ENCODE peak calls at places on chromosomes 13 and 19, in ten cellular contexts. One of them, this sample, is unnamed.

GRCh38 chr13:34300559-34300958 is 482.6 kb downstream of the RFC3 start:
- DNase-seq in stomach: no peak
- DNase-seq in body of pancreas: no peak
- DNase-seq in suprapubic skin: no peak
- DNase-seq in ovary: no peak
- DNase-seq in heart left ventricle: no peak
- DNase-seq in A549: peak
- DNase-seq in Peyer's patch: no peak
- DNase-seq in uterus: no peak
- DNase-seq in tibial nerve: no peak
- DNase-seq in this sample: no peak

GRCh38 chr13:36339600-36340155 is 6.5 kb downstream of the SPART start:
- DNase-seq in Peyer's patch: no peak
- DNase-seq in uterus: no peak
- DNase-seq in tibial nerve: no peak
- DNase-seq in body of pancreas: no peak
- DNase-seq in stomach: no peak
- DNase-seq in A549: no peak
- DNase-seq in ovary: no peak
- DNase-seq in heart left ventricle: no peak
- DNase-seq in suprapubic skin: no peak
- DNase-seq in this sample: no peak

GRCh38 chr19:12987190-12987589 is 8.1 kb upstream of the NFIX start:
- DNase-seq in suprapubic skin: no peak
- DNase-seq in tibial nerve: no peak
- DNase-seq in uterus: no peak
- DNase-seq in stomach: no peak
- DNase-seq in heart left ventricle: no peak
- DNase-seq in body of pancreas: no peak
- DNase-seq in A549: no peak
- DNase-seq in ovary: no peak
- DNase-seq in Peyer's patch: no peak
- DNase-seq in this sample: no peak

GRCh38 chr19:1045247-1045603 is 5.3 kb downstream of the ABCA7 start:
- DNase-seq in Peyer's patch: peak
- DNase-seq in A549: peak
- DNase-seq in uterus: no peak
- DNase-seq in suprapubic skin: no peak
- DNase-seq in stomach: peak
- DNase-seq in heart left ventricle: no peak
- DNase-seq in tibial nerve: no peak
- DNase-seq in ovary: no peak
- DNase-seq in body of pancreas: no peak
- DNase-seq in this sample: no peak

GRCh38 chr19:3699071-3699740 is 1.1 kb downstream of the PIP5K1C start:
- DNase-seq in heart left ventricle: peak
- DNase-seq in A549: no peak
- DNase-seq in stomach: no peak
- DNase-seq in suprapubic skin: no peak
- DNase-seq in Peyer's patch: no peak
- DNase-seq in ovary: peak
- DNase-seq in body of pancreas: peak
- DNase-seq in uterus: peak
- DNase-seq in tibial nerve: peak
- DNase-seq in this sample: peak

GRCh38 chr13:24005711-24006281 is 108.5 kb upstream of the C1QTNF9B start:
- DNase-seq in stomach: no peak
- DNase-seq in body of pancreas: no peak
- DNase-seq in heart left ventricle: no peak
- DNase-seq in tibial nerve: no peak
- DNase-seq in suprapubic skin: no peak
- DNase-seq in uterus: no peak
- DNase-seq in Peyer's patch: no peak
- DNase-seq in A549: no peak
- DNase-seq in ovary: no peak
- DNase-seq in this sample: no peak

GRCh38 chr19:45404557-45405434 is at the start of gene PPP1R13L:
- DNase-seq in Peyer's patch: peak
- DNase-seq in A549: peak
- DNase-seq in stomach: peak
- DNase-seq in suprapubic skin: peak
- DNase-seq in uterus: peak
- DNase-seq in body of pancreas: peak
- DNase-seq in tibial nerve: no peak
- DNase-seq in ovary: peak
- DNase-seq in heart left ventricle: peak
- DNase-seq in this sample: peak

GRCh38 chr19:1254081-1254527 is 5.7 kb downstream of the MIDN start:
- DNase-seq in tibial nerve: no peak
- DNase-seq in body of pancreas: peak
- DNase-seq in ovary: no peak
- DNase-seq in Peyer's patch: peak
- DNase-seq in stomach: no peak
- DNase-seq in heart left ventricle: peak
- DNase-seq in uterus: peak
- DNase-seq in suprapubic skin: no peak
- DNase-seq in A549: no peak
- DNase-seq in this sample: peak

GRCh38 chr13:57716295-57716694 is 84.8 kb downstream of the PCDH17 start:
- DNase-seq in stomach: no peak
- DNase-seq in ovary: no peak
- DNase-seq in heart left ventricle: no peak
- DNase-seq in A549: no peak
- DNase-seq in body of pancreas: no peak
- DNase-seq in suprapubic skin: no peak
- DNase-seq in tibial nerve: no peak
- DNase-seq in Peyer's patch: no peak
- DNase-seq in uterus: no peak
- DNase-seq in this sample: no peak

GRCh38 chr19:12513531-12514061 is 29.0 kb upstream of the ZNF709 start:
- DNase-seq in uterus: peak
- DNase-seq in A549: no peak
- DNase-seq in ovary: peak
- DNase-seq in stomach: no peak
- DNase-seq in Peyer's patch: no peak
- DNase-seq in tibial nerve: no peak
- DNase-seq in heart left ventricle: peak
- DNase-seq in suprapubic skin: no peak
- DNase-seq in body of pancreas: peak
- DNase-seq in this sample: no peak

GRCh38 chr13:65453982-65454381 is 1776.2 kb downstream of the PCDH9 start:
- DNase-seq in stomach: no peak
- DNase-seq in ovary: no peak
- DNase-seq in body of pancreas: no peak
- DNase-seq in suprapubic skin: no peak
- DNase-seq in Peyer's patch: no peak
- DNase-seq in tibial nerve: no peak
- DNase-seq in heart left ventricle: no peak
- DNase-seq in A549: no peak
- DNase-seq in uterus: no peak
- DNase-seq in this sample: no peak

GRCh38 chr13:55602784-55603183 is 1537.9 kb upstream of the PRR20A start:
- DNase-seq in uterus: no peak
- DNase-seq in Peyer's patch: no peak
- DNase-seq in suprapubic skin: no peak
- DNase-seq in heart left ventricle: no peak
- DNase-seq in body of pancreas: no peak
- DNase-seq in tibial nerve: no peak
- DNase-seq in ovary: no peak
- DNase-seq in stomach: no peak
- DNase-seq in A549: no peak
- DNase-seq in this sample: no peak
- H3K27ac ChIP-seq in uterus: no peak
- H3K27ac ChIP-seq in Peyer's patch: no peak
- H3K27ac ChIP-seq in suprapubic skin: no peak
- H3K27ac ChIP-seq in heart left ventricle: no peak
- H3K27ac ChIP-seq in body of pancreas: no peak
- H3K27ac ChIP-seq in tibial nerve: no peak
- H3K27ac ChIP-seq in ovary: no peak
- H3K27ac ChIP-seq in stomach: no peak
- H3K27ac ChIP-seq in A549: no peak
- H3K27ac ChIP-seq in this sample: no peak

DNA sequence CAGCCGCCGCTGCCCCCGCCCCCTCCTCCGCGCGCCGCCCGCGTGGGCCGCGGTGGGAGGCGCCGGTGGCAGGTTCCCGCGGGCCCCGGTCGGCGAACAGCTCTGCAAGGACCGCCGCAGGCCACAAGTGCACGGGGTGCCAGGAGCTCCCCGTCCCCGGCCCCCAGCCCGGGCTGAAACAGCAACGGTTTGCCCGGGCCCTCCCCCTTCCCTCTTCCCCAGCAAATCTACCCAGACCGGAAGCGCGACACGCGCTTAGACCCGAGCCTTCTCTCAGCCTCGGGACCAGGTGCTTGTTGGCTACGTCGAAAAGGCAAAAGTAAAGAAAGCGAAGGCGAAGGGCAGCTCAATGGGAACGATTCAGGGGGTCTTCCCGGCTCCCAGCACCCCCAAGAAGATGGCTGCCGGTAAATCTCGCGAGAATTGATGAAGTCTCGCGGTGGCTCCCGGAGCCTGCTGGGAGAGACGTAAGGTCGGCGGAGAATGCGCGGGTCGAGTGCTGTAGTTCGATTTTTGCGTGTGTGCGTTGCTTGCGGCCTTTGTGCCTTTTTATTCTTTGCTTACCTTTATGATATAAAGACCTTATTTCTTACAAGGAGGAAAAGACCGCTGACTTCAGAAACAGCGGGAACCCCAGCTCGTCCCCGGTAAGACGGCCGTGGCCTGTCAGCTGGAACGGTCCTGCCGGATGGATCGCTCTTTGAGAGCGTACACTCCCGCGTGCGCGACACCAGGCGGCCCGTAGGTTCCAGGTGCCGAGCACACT is at the start of gene RBM26:
- DNase-seq in body of pancreas: peak
- DNase-seq in Peyer's patch: peak
- DNase-seq in tibial nerve: peak
- DNase-seq in stomach: peak
- DNase-seq in A549: peak
- DNase-seq in ovary: peak
- DNase-seq in heart left ventricle: peak
- DNase-seq in uterus: peak
- DNase-seq in suprapubic skin: peak
- DNase-seq in this sample: peak
- TF ChIP-seq POLR2A in body of pancreas: peak
- TF ChIP-seq POLR2A in Peyer's patch: no peak
- TF ChIP-seq POLR2A in tibial nerve: peak
- TF ChIP-seq POLR2A in stomach: no peak
- TF ChIP-seq POLR2A in A549: peak
- TF ChIP-seq POLR2A in ovary: peak
- TF ChIP-seq POLR2A in heart left ventricle: peak
- TF ChIP-seq POLR2A in uterus: peak
- TF ChIP-seq POLR2A in suprapubic skin: no peak
- TF ChIP-seq POLR2A in this sample: peak

GRCh38 chr13:50219743-50220142 is 204.5 kb downstream of the KCNRG start:
- DNase-seq in body of pancreas: no peak
- DNase-seq in heart left ventricle: no peak
- DNase-seq in uterus: no peak
- DNase-seq in A549: no peak
- DNase-seq in ovary: no peak
- DNase-seq in suprapubic skin: no peak
- DNase-seq in stomach: no peak
- DNase-seq in Peyer's patch: no peak
- DNase-seq in tibial nerve: no peak
- DNase-seq in this sample: no peak

GRCh38 chr13:50225188-50226155 is 210.2 kb downstream of the KCNRG start:
- DNase-seq in suprapubic skin: no peak
- DNase-seq in uterus: no peak
- DNase-seq in stomach: no peak
- DNase-seq in tibial nerve: no peak
- DNase-seq in ovary: no peak
- DNase-seq in Peyer's patch: no peak
- DNase-seq in body of pancreas: no peak
- DNase-seq in heart left ventricle: no peak
- DNase-seq in A549: no peak
- DNase-seq in this sample: no peak

GRCh38 chr13:50220938-50221337 is 205.7 kb downstream of the KCNRG start:
- DNase-seq in stomach: no peak
- DNase-seq in body of pancreas: no peak
- DNase-seq in uterus: no peak
- DNase-seq in ovary: no peak
- DNase-seq in tibial nerve: no peak
- DNase-seq in A549: no peak
- DNase-seq in heart left ventricle: no peak
- DNase-seq in Peyer's patch: no peak
- DNase-seq in suprapubic skin: no peak
- DNase-seq in this sample: no peak

GRCh38 chr13:50224534-50224933 is 209.3 kb downstream of the KCNRG start:
- DNase-seq in A549: no peak
- DNase-seq in tibial nerve: no peak
- DNase-seq in stomach: no peak
- DNase-seq in ovary: no peak
- DNase-seq in heart left ventricle: no peak
- DNase-seq in uterus: no peak
- DNase-seq in Peyer's patch: no peak
- DNase-seq in body of pancreas: no peak
- DNase-seq in suprapubic skin: no peak
- DNase-seq in this sample: no peak

DNA sequence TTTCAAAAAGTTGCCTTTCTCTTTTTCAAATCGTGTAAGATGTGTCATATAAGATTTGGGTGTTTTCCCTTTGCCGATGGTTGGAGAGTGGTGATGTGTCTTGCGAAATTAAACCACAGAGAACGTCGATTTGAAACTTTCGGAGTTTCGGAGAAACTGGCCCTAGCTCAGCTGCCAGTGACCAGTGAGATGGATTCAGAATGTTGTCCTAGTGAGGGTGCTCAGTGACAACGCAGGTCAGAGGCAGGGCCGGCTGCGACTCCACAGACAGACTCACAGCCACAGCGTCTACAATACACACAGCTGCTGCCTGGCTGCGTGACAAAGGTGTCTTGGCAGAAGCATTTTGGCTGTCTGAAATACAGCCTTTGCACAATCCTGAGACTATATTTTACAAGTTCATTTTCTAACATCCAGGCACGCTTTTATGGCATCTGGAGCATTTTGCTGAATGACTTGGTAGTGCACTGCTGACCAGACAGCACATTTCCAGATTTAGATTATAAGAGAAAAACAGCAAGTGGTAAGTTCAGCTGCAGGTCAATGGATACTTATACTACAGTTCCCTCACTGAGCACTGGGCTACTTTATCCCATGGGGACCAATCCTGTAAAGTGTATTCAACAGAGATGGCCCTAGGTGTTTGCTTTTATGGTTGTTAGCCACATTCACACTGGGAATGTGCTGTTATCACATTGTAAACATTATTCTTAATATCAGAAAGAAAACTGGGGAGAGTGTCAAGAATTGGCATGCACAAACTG is 207.5 kb downstream of the KCNRG start:
- DNase-seq in A549: no peak
- DNase-seq in body of pancreas: peak
- DNase-seq in suprapubic skin: no peak
- DNase-seq in tibial nerve: peak
- DNase-seq in heart left ventricle: peak
- DNase-seq in ovary: no peak
- DNase-seq in Peyer's patch: no peak
- DNase-seq in uterus: peak
- DNase-seq in stomach: peak
- DNase-seq in this sample: peak
- H3K4me3 ChIP-seq in A549: no peak
- H3K4me3 ChIP-seq in body of pancreas: no peak
- H3K4me3 ChIP-seq in suprapubic skin: no peak
- H3K4me3 ChIP-seq in tibial nerve: no peak
- H3K4me3 ChIP-seq in heart left ventricle: no peak
- H3K4me3 ChIP-seq in ovary: no peak
- H3K4me3 ChIP-seq in Peyer's patch: no peak
- H3K4me3 ChIP-seq in uterus: peak
- H3K4me3 ChIP-seq in stomach: no peak
- H3K4me3 ChIP-seq in this sample: no peak

GRCh38 chr13:75505966-75506365 is 24.0 kb upstream of the TBC1D4 start:
- DNase-seq in tibial nerve: no peak
- DNase-seq in A549: no peak
- DNase-seq in Peyer's patch: no peak
- DNase-seq in stomach: no peak
- DNase-seq in uterus: no peak
- DNase-seq in suprapubic skin: no peak
- DNase-seq in body of pancreas: no peak
- DNase-seq in ovary: no peak
- DNase-seq in heart left ventricle: no peak
- DNase-seq in this sample: no peak
- H3K27ac ChIP-seq in tibial nerve: no peak
- H3K27ac ChIP-seq in A549: no peak
- H3K27ac ChIP-seq in Peyer's patch: no peak
- H3K27ac ChIP-seq in stomach: no peak
- H3K27ac ChIP-seq in uterus: no peak
- H3K27ac ChIP-seq in suprapubic skin: no peak
- H3K27ac ChIP-seq in body of pancreas: no peak
- H3K27ac ChIP-seq in ovary: no peak
- H3K27ac ChIP-seq in heart left ventricle: no peak
- H3K27ac ChIP-seq in this sample: no peak

This sample was measured in right lobe of liver.